ENCODE peak calls at places on chromosomes 7 and 10, in four cellular contexts. One of them, this sample, is unnamed. For H3K9me3, the result is how much of the 10 kb centered on the place peaks cover.

GRCh38 chr7:711967-712600 is 14.4 kb upstream of the DNAAF5 start:
- DNase-seq in PC-9: no peak
- DNase-seq in CD4-positive, CD25-positive, alpha-beta regulatory T cell: no peak
- DNase-seq in GM23248: peak
- DNase-seq in this sample: no peak

GRCh38 chr10:62690703-62691102 is 113.8 kb upstream of the ADO start:
- DNase-seq in PC-9: no peak
- DNase-seq in CD4-positive, CD25-positive, alpha-beta regulatory T cell: peak
- DNase-seq in GM23248: no peak
- DNase-seq in this sample: no peak

GRCh38 chr10:6254200-6254599 is 51.5 kb downstream of the PFKFB3 start:
- DNase-seq in PC-9: no peak
- DNase-seq in CD4-positive, CD25-positive, alpha-beta regulatory T cell: no peak
- DNase-seq in GM23248: no peak
- DNase-seq in this sample: no peak

GRCh38 chr7:5682889-5683670 is 98.4 kb downstream of the RNF216 start:
- DNase-seq in PC-9: no peak
- DNase-seq in CD4-positive, CD25-positive, alpha-beta regulatory T cell: no peak
- DNase-seq in GM23248: no peak
- DNase-seq in this sample: no peak

GRCh38 chr10:120548210-120548609 is 91.2 kb downstream of the PLPP4 start:
- DNase-seq in PC-9: no peak
- DNase-seq in CD4-positive, CD25-positive, alpha-beta regulatory T cell: no peak
- DNase-seq in GM23248: no peak
- DNase-seq in this sample: no peak

GRCh38 chr10:6465437-6465836 is 114.6 kb downstream of the PRKCQ start:
- DNase-seq in PC-9: no peak
- DNase-seq in CD4-positive, CD25-positive, alpha-beta regulatory T cell: no peak
- DNase-seq in GM23248: no peak
- DNase-seq in this sample: no peak

GRCh38 chr10:126904807-126905686 is at the start of gene DOCK1:
- DNase-seq in PC-9: peak
- DNase-seq in CD4-positive, CD25-positive, alpha-beta regulatory T cell: no peak
- DNase-seq in GM23248: peak
- DNase-seq in this sample: peak

GRCh38 chr7:1586827-1587705 is 17.2 kb upstream of the PSMG3 start:
- DNase-seq in PC-9: peak
- DNase-seq in CD4-positive, CD25-positive, alpha-beta regulatory T cell: no peak
- DNase-seq in GM23248: no peak
- DNase-seq in this sample: no peak

GRCh38 chr7:6442114-6442513 is 5.6 kb downstream of the DAGLB start:
- DNase-seq in PC-9: no peak
- DNase-seq in CD4-positive, CD25-positive, alpha-beta regulatory T cell: no peak
- DNase-seq in GM23248: no peak
- DNase-seq in this sample: no peak

GRCh38 chr7:111532625-111533024 is 29.7 kb downstream of the IMMP2L start:
- DNase-seq in PC-9: no peak
- DNase-seq in CD4-positive, CD25-positive, alpha-beta regulatory T cell: no peak
- DNase-seq in GM23248: no peak
- DNase-seq in this sample: no peak

GRCh38 chr7:104922187-104923009 is 91.6 kb upstream of the KMT2E start:
- DNase-seq in PC-9: no peak
- DNase-seq in CD4-positive, CD25-positive, alpha-beta regulatory T cell: no peak
- DNase-seq in GM23248: peak
- DNase-seq in this sample: peak

GRCh38 chr7:93890464-93891068 is at the start of gene TFPI2:
- DNase-seq in PC-9: peak
- DNase-seq in CD4-positive, CD25-positive, alpha-beta regulatory T cell: no peak
- DNase-seq in GM23248: peak
- DNase-seq in this sample: no peak

GRCh38 chr7:155363146-155363539 is 65.5 kb downstream of the INSIG1 start:
- DNase-seq in PC-9: no peak
- DNase-seq in CD4-positive, CD25-positive, alpha-beta regulatory T cell: no peak
- DNase-seq in GM23248: no peak
- DNase-seq in this sample: no peak

GRCh38 chr10:119221666-119222065 is 14.3 kb downstream of the GRK5 start:
- DNase-seq in PC-9: no peak
- DNase-seq in CD4-positive, CD25-positive, alpha-beta regulatory T cell: no peak
- DNase-seq in GM23248: no peak
- DNase-seq in this sample: no peak

GRCh38 chr7:151275813-151276577 is 27.5 kb upstream of the SMARCD3 start:
- DNase-seq in PC-9: no peak
- DNase-seq in CD4-positive, CD25-positive, alpha-beta regulatory T cell: no peak
- DNase-seq in GM23248: no peak
- DNase-seq in this sample: no peak
- H3K4me3 ChIP-seq in PC-9: no peak
- H3K4me3 ChIP-seq in CD4-positive, CD25-positive, alpha-beta regulatory T cell: no peak
- H3K4me3 ChIP-seq in GM23248: peak
- H3K4me3 ChIP-seq in this sample: peak

GRCh38 chr10:95440756-95441546 is 120.2 kb downstream of the SORBS1 start:
- DNase-seq in PC-9: no peak
- DNase-seq in CD4-positive, CD25-positive, alpha-beta regulatory T cell: peak
- DNase-seq in GM23248: no peak
- DNase-seq in this sample: no peak
- H3K27ac ChIP-seq in PC-9: no peak
- H3K27ac ChIP-seq in CD4-positive, CD25-positive, alpha-beta regulatory T cell: no peak
- H3K27ac ChIP-seq in GM23248: no peak
- H3K27ac ChIP-seq in this sample: no peak

DNA sequence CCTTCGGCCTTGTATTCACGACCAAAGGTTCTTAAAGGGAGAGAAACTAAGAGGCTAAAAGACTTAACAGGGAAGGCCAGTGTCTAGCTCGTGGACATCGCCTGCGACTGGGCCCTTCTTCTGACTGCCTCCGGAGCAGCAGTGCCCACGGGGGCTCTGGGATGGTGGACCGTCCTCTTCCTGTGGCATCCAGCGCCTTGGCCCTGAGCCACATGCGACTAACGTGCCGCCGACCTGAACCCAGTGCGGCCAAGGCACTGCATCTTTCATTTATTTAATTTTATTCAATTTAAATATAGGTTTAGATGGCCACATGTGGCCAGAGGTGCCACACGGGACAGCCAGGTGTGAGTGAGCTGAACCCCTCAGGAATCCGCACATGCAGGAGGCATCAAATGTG is 451.7 kb downstream of the PTPRN2 start:
- DNase-seq in PC-9: no peak
- DNase-seq in CD4-positive, CD25-positive, alpha-beta regulatory T cell: no peak
- DNase-seq in GM23248: no peak
- DNase-seq in this sample: no peak
- H3K9me3 ChIP-seq in PC-9: under half
- H3K9me3 ChIP-seq in CD4-positive, CD25-positive, alpha-beta regulatory T cell: under half
- H3K9me3 ChIP-seq in GM23248: under half
- H3K9me3 ChIP-seq in this sample: half or more

DNA sequence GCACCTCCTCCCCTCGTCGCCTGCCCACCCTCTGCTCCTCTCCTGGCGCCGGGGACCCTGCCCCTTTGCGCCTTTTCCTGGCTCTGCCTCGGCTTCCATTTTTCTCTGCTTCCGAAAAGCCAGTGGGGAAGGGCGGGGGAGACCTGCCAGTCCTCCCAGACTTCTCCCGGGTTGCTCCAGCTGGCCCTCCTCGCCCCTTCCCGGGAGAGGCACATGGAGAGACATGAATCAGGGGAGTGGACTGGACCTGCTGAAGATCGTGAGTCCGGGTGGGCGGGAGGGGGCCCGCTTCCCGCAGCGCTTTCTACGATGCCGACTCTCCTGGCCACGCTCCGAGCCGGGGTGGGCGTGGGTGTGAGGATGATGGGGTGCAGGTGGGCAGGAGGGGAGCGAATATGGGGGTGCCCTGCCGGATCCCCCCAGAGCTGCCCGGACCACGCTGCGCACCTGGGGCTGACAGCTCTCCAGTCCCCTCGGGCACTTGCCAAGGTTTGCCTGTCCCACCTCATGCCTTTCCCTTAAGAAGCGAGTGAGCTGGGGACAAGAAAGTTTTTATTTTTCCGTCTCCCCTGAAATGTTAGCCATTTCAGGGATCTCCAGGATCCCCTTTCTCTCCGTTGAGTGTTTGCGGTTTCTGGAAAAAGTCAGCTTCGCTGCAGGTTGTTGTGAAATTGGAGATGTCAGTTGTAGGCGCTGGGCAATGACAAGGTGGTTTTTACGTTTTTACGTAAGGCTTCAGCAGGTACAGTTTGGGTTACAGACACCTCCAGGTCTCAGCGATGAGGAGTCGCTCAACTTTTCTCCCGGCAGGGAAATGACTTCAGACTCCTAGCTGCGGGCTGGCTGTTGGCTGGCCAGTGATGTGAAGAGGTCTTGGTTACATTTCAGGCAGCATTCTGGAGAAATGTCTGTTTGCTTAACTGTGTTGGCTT is 999 bp downstream of the CACNB2 start:
- DNase-seq in PC-9: no peak
- DNase-seq in CD4-positive, CD25-positive, alpha-beta regulatory T cell: no peak
- DNase-seq in GM23248: no peak
- DNase-seq in this sample: no peak
- H3K4me3 ChIP-seq in PC-9: peak
- H3K4me3 ChIP-seq in CD4-positive, CD25-positive, alpha-beta regulatory T cell: no peak
- H3K4me3 ChIP-seq in GM23248: peak
- H3K4me3 ChIP-seq in this sample: peak

GRCh38 chr7:121078701-121079227 is 90.3 kb downstream of the CPED1 start:
- DNase-seq in PC-9: no peak
- DNase-seq in CD4-positive, CD25-positive, alpha-beta regulatory T cell: no peak
- DNase-seq in GM23248: no peak
- DNase-seq in this sample: no peak

GRCh38 chr7:121073463-121074099 is 85.1 kb downstream of the CPED1 start:
- DNase-seq in PC-9: no peak
- DNase-seq in CD4-positive, CD25-positive, alpha-beta regulatory T cell: no peak
- DNase-seq in GM23248: no peak
- DNase-seq in this sample: no peak

GRCh38 chr7:121077165-121077630 is 88.7 kb downstream of the CPED1 start:
- DNase-seq in PC-9: no peak
- DNase-seq in CD4-positive, CD25-positive, alpha-beta regulatory T cell: no peak
- DNase-seq in GM23248: no peak
- DNase-seq in this sample: no peak

GRCh38 chr7:121075952-121076349 is 87.4 kb downstream of the CPED1 start:
- DNase-seq in PC-9: no peak
- DNase-seq in CD4-positive, CD25-positive, alpha-beta regulatory T cell: no peak
- DNase-seq in GM23248: no peak
- DNase-seq in this sample: no peak

GRCh38 chr7:121076350-121077164 is 88.0 kb downstream of the CPED1 start:
- DNase-seq in PC-9: no peak
- DNase-seq in CD4-positive, CD25-positive, alpha-beta regulatory T cell: no peak
- DNase-seq in GM23248: peak
- DNase-seq in this sample: peak
- H3K27ac ChIP-seq in PC-9: no peak
- H3K27ac ChIP-seq in CD4-positive, CD25-positive, alpha-beta regulatory T cell: no peak
- H3K27ac ChIP-seq in GM23248: no peak
- H3K27ac ChIP-seq in this sample: no peak

DNA sequence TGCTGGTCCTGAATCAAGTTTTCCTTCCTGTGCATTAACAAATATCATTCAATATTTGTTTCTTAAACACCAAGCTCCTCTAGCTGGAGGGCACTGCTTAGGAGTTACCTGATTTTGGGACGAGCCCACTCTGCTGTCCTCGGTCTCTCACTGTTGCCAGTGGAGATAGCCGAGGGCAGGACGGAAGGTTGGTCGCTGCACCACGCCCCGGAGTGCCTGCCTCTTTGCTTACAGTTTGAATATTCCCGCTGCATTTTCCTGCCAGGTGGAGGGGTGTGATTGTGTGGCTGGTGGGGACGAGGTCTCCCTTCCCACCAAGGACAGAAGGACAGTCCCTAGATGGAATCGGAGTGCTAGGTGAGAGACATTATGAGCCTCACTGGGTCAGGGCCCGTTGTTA is 201.5 kb downstream of the DNAJB6 start:
- DNase-seq in PC-9: no peak
- DNase-seq in CD4-positive, CD25-positive, alpha-beta regulatory T cell: no peak
- DNase-seq in GM23248: no peak
- DNase-seq in this sample: no peak
- H3K9me3 ChIP-seq in PC-9: under half
- H3K9me3 ChIP-seq in CD4-positive, CD25-positive, alpha-beta regulatory T cell: under half
- H3K9me3 ChIP-seq in GM23248: under half
- H3K9me3 ChIP-seq in this sample: half or more

DNA sequence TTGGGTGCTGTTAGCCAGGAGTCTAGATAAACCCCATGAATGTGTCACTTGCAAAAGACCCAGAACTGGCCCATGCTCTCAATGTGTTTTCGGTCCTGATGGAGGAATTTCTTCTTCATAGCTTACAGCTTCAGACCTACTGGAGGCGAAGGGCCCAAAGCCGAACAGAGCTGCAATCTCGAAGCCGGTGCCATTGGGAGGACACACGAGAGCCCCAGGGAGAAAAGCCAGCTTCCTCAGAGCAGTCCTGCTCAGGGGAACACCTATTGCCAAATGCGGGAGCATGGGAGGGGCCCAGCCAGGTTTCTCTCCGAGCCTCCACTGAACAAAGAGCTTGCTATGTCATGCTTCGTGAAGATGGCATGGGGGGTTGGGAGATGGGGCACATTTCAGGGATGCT is 444.4 kb upstream of the MKI67 start:
- DNase-seq in PC-9: no peak
- DNase-seq in CD4-positive, CD25-positive, alpha-beta regulatory T cell: no peak
- DNase-seq in GM23248: no peak
- DNase-seq in this sample: no peak
- H3K4me3 ChIP-seq in PC-9: no peak
- H3K4me3 ChIP-seq in CD4-positive, CD25-positive, alpha-beta regulatory T cell: no peak
- H3K4me3 ChIP-seq in GM23248: no peak
- H3K4me3 ChIP-seq in this sample: no peak

DNA sequence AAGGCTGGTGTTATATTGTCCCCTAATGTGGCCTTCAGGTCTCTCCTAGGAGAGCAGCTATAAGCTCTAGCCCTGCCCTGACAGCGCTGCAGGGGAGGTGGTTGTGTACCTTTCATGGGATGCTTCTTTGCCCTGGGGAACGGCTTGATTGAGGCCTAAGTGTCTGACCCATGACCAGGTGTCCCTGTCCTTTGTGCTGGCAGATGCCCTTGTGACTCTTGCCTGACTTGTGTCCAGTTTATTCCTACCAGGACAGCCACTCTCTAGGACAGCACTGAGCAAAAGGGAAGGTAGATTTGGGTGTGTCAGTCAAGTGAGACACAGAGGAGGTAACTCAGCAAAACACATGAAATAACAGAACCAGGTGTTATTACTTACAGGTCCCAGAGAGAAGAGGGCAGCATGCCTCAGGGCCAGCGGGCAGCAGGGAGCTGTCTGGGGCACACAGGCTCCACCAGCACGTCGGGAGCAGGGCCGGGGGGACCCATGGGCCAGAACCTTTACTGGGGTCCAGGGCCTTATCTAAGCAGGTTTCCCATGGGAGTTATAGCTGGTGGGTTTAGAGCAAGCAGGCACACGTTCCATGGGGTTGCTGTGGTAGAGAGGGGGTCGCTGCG is 10.7 kb upstream of the CHST15 start:
- DNase-seq in PC-9: no peak
- DNase-seq in CD4-positive, CD25-positive, alpha-beta regulatory T cell: no peak
- DNase-seq in GM23248: no peak
- DNase-seq in this sample: no peak
- H3K27ac ChIP-seq in PC-9: no peak
- H3K27ac ChIP-seq in CD4-positive, CD25-positive, alpha-beta regulatory T cell: no peak
- H3K27ac ChIP-seq in GM23248: no peak
- H3K27ac ChIP-seq in this sample: no peak

This sample was measured in AG04450.